ENCODE peak calls at places on chromosomes 4 and X, in four cellular contexts. L, Z, K and R are unnamed samples.

GRCh38 chr4:141465151-141465550 is 171.2 kb upstream of the IL15 start:
- DNase-seq in L (no peak), Z (no peak), K (no peak), R (no peak)

GRCh38 chr4:5399790-5400421 is 308.5 kb downstream of the EVC2 start:
- DNase-seq in L (no peak), Z (peak; percentile 25), K (peak; percentile 23), R (no peak)

GRCh38 chr4:11130195-11130975 is 298.3 kb downstream of the HS3ST1 start:
- DNase-seq in L (no peak), Z (no peak), K (no peak), R (no peak)

GRCh38 chrX:120310861-120311631 is at the start of gene TMEM255A:
- DNase-seq in L (no peak), Z (no peak), K (no peak), R (no peak)

GRCh38 chr4:105198541-105198940 is 51.9 kb downstream of the TET2 start:
- DNase-seq in L (no peak), Z (no peak), K (no peak), R (no peak)

GRCh38 chr4:85055558-85055957 is 89.1 kb upstream of the WDFY3 start:
- DNase-seq in L (no peak), Z (no peak), K (no peak), R (no peak)

GRCh38 chr4:26005764-26006163 is 91.7 kb downstream of the SMIM20 start:
- DNase-seq in L (no peak), Z (no peak), K (no peak), R (no peak)

GRCh38 chrX:7351946-7352345 is 204.0 kb upstream of the PUDP start:
- DNase-seq in L (no peak), Z (no peak), K (no peak), R (no peak)

GRCh38 chr4:147057631-147057980 is 111.9 kb upstream of the TTC29 start:
- DNase-seq in L (no peak), Z (peak; percentile 78), K (no peak), R (no peak)

GRCh38 chr4:138561276-138561880 is 319.2 kb upstream of the SLC7A11 start:
- DNase-seq in L (no peak), Z (no peak), K (no peak), R (no peak)

GRCh38 chr4:138560448-138560847 is 318.3 kb upstream of the SLC7A11 start:
- DNase-seq in L (no peak), Z (no peak), K (no peak), R (no peak)

GRCh38 chr4:138561906-138562305 is 319.8 kb upstream of the SLC7A11 start:
- DNase-seq in L (no peak), Z (peak; percentile 71), K (no peak), R (no peak)

GRCh38 chr4:138555584-138555983 is 313.4 kb upstream of the SLC7A11 start:
- DNase-seq in L (no peak), Z (no peak), K (peak; percentile 45), R (no peak)

DNA sequence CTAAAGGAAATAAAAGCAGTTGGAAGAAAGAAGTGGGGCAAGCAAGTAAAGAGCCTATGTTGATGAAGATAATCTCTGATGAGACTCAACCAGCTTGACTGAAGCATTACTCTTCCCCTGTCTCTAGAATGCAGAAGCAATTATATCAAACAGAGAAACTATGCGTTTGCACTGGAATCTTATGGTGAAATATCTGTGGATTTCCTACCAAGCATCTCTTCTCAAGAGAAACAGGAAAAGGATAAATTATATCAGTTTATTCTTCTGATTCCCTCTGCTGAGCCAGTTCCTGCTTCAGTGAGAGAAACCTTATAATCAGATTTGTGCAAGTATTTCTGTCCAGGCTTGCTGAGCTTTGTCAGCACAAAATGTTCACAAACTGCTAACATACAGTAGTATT is 316.7 kb upstream of the SLC7A11 start:
- DNase-seq in L (no peak), Z (no peak), K (no peak), R (no peak)
- H3K27ac ChIP-seq in L (no peak overlapping the region), Z (no peak overlapping the region), K (no peak overlapping the region), R (no peak overlapping the region)

GRCh38 chr4:55378617-55379467 is 16.9 kb upstream of the TMEM165 start:
- DNase-seq in L (peak; percentile 56), Z (no peak), K (no peak), R (no peak)
- TF ChIP-seq POLR2AphosphoS5 in L (no peak), Z (no peak), K (no peak), R (no peak)

DNA sequence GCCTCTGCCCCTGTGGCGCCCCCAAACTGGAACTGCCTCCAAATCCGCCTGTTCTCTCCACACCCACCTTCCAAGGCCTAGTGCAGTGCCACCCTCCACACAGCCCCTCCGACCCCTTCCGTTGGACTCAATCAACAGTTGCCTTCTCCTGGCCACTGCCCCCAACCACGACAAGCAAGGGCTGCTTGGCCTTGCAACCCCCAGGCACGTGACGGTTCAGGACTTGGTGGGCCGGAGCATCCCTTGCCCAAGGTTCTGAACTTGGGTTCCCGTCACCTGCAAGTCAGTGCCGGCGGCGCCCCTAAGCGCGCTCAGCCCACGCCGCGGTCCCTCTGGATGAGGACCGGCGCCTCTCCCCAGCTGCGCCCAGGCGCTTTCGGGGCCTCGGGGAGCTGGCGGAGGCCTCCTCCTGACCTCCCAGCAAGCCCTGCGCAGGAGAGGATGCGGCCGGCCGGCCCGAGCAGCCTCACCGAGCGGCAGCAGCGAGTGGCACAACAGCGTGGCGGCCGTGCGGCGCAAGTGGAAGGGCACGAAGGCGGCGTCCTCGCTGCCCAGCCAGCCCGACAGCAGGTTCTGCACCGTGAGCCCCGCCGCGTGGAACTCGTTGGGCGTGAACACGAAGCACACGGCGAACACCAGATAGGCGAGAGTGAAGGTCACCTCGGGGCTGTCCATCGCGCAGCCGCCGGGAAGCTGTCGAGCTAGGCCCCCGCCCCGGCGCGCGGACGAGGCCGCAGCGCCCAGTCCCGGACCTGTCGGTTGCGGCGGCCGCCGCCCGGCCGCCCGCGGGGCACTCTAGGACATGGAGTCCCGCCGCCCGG is 750 bp downstream of the TMEM129 start:
- DNase-seq in L (peak; percentile 65), Z (peak; percentile 51), K (no peak), R (no peak)
- H3K4me1 ChIP-seq in L (peaks cover 30% of the 10 kb centered on the region), Z (peaks cover 20% of the 10 kb centered on the region), K (peaks cover 33% of the 10 kb centered on the region), R (peaks cover 64% of the 10 kb centered on the region)

DNA sequence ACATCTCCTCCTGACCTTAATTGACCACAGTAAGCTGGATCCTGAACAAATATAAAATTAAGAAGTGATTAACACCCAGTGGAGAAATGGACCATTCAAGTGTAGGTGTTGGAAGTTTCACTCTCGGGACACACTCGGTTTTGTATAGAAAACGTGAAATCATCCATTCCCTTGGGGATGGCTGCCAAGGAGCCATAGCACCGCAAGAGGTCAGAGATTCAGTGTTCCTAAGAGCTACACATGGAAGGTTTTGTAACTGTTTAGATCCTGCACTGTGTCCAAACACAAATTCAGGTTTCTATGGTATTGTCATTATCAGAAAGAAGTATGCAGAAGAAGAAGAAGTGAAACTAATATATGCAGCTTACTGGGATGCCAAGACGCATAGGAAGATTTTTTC is 281.0 kb downstream of the LDB2 start:
- DNase-seq in L (no peak), Z (no peak), K (no peak), R (no peak)
- H3K27ac ChIP-seq in L (no peak overlapping the region), Z (no peak overlapping the region), K (no peak overlapping the region), R (no peak overlapping the region)

GRCh38 chrX:69163936-69164741 is 1.1 kb downstream of the PJA1 start:
- DNase-seq in L (peak; percentile 27), Z (peak; percentile 13), K (no peak), R (no peak)

GRCh38 chrX:69161786-69162349 is 3.4 kb downstream of the PJA1 start:
- DNase-seq in L (no peak), Z (no peak), K (no peak), R (no peak)

GRCh38 chrX:69162466-69162865 is 2.8 kb downstream of the PJA1 start:
- DNase-seq in L (no peak), Z (no peak), K (no peak), R (no peak)

GRCh38 chrX:69161371-69161770 is 3.9 kb downstream of the PJA1 start:
- DNase-seq in L (no peak), Z (no peak), K (no peak), R (no peak)

GRCh38 chrX:69165116-69165651 is at the start of gene PJA1:
- DNase-seq in L (peak; percentile 73), Z (peak; percentile 66), K (peak; percentile 31), R (peak; percentile 82)
- TF ChIP-seq POLR2AphosphoS5 in L (peak; percentile 80), Z (peak; percentile 16), K (peak; percentile 39), R (no peak)

GRCh38 chrX:68762649-68763268 is 66.1 kb upstream of the EFNB1 start:
- DNase-seq in L (no peak), Z (no peak), K (no peak), R (no peak)
- H3K4me1 ChIP-seq in L (no peaks in the 10 kb centered on the region), Z (no peaks in the 10 kb centered on the region), K (no peaks in the 10 kb centered on the region), R (no peaks in the 10 kb centered on the region)